ENCODE peak calls at places on chromosomes 5 and 9, in ten cellular contexts. J is MM.1S; W is SK-MEL-5; V is Peyer's patch; S is CD4-positive, CD25-positive, alpha-beta regulatory T cell; G is SJSA1; K is occipital lobe; T is epithelial cell of esophagus; L is activated T-cell treated with anti-CD3 and anti-CD28 coated beads, Interleukin-2, amount 50 U/mL, for 72 hours; U is astrocyte of the spinal cord. O is an unnamed sample.

GRCh38 chr9:129211686-129212085 is 33.6 kb upstream of the IER5L start:
- DNase-seq in J (no peak), W (no peak), V (no peak), S (no peak), G (no peak), K (no peak), T (no peak), L (no peak), U (no peak), O (no peak)

GRCh38 chr5:141855265-141856029 is 22.8 kb downstream of the PCDH1 start:
- DNase-seq in J (no peak), W (no peak), V (no peak), S (no peak), G (no peak), K (peak), T (no peak), L (no peak), U (no peak), O (no peak)

GRCh38 chr5:40223884-40224402 is 455.8 kb upstream of the PTGER4 start:
- DNase-seq in J (peak), W (peak), V (no peak), S (no peak), G (peak), K (no peak), T (peak), L (peak), U (peak), O (peak)

GRCh38 chr9:122228191-122228905 is 409 bp downstream of the LHX6 start:
- DNase-seq in J (no peak), W (no peak), V (no peak), S (no peak), G (peak), K (no peak), T (no peak), L (no peak), U (no peak), O (no peak)

GRCh38 chr5:51398875-51399635 is 15.8 kb downstream of the ISL1 start:
- DNase-seq in J (no peak), W (no peak), V (no peak), S (no peak), G (no peak), K (no peak), T (no peak), L (no peak), U (no peak), O (no peak)

GRCh38 chr5:153613143-153613542 is 122.7 kb downstream of the GRIA1 start:
- DNase-seq in J (no peak), W (no peak), V (no peak), S (no peak), G (no peak), K (no peak), T (peak), L (no peak), U (peak), O (no peak)

GRCh38 chr5:456351-457194 is 13.6 kb downstream of the EXOC3 start:
- DNase-seq in J (no peak), W (no peak), V (peak), S (no peak), G (no peak), K (no peak), T (no peak), L (no peak), U (no peak), O (no peak)

GRCh38 chr5:124342027-124342471 is 404.4 kb downstream of the ZNF608 start:
- DNase-seq in J (no peak), W (no peak), V (no peak), S (no peak), G (no peak), K (no peak), T (no peak), L (no peak), U (peak), O (no peak)

GRCh38 chr5:36177715-36178556 is 26.0 kb downstream of the SKP2 start:
- DNase-seq in J (peak), W (peak), V (no peak), S (no peak), G (peak), K (no peak), T (peak), L (no peak), U (peak), O (no peak)

GRCh38 chr9:109968332-109968657 is 188.3 kb downstream of the PALM2AKAP2 start:
- DNase-seq in J (peak), W (no peak), V (no peak), S (no peak), G (no peak), K (no peak), T (no peak), L (no peak), U (no peak), O (no peak)

GRCh38 chr5:95841914-95842812 is 19.6 kb upstream of the GLRX start:
- DNase-seq in J (no peak), W (no peak), V (peak), S (no peak), G (no peak), K (no peak), T (peak), L (no peak), U (no peak), O (no peak)

GRCh38 chr5:17099946-17100345 is 117.5 kb upstream of the BASP1 start:
- DNase-seq in J (no peak), W (peak), V (no peak), S (no peak), G (no peak), K (no peak), T (no peak), L (no peak), U (no peak), O (no peak)

GRCh38 chr5:61460471-61460870 is 128.4 kb downstream of the ZSWIM6 start:
- DNase-seq in J (no peak), W (no peak), V (no peak), S (no peak), G (no peak), K (no peak), T (no peak), L (no peak), U (no peak), O (no peak)

GRCh38 chr5:135320718-135321484 is 78.1 kb downstream of the MACROH2A1 start:
- DNase-seq in J (no peak), W (no peak), V (no peak), S (no peak), G (no peak), K (no peak), T (no peak), L (no peak), U (no peak), O (no peak)

GRCh38 chr5:131104169-131104775 is 60.8 kb downstream of the HINT1 start:
- DNase-seq in J (peak), W (no peak), V (no peak), S (no peak), G (no peak), K (no peak), T (peak), L (no peak), U (no peak), O (no peak)

GRCh38 chr5:120567066-120567465 is 103.0 kb downstream of the PRR16 start:
- DNase-seq in J (no peak), W (no peak), V (no peak), S (no peak), G (no peak), K (no peak), T (no peak), L (no peak), U (no peak), O (no peak)

GRCh38 chr9:78032599-78033457 is 1.2 kb upstream of the GNAQ start:
- DNase-seq in J (peak), W (peak), V (peak), S (no peak), G (no peak), K (no peak), T (no peak), L (no peak), U (peak), O (no peak)

GRCh38 chr9:99666571-99666970 is 155.1 kb upstream of the NR4A3 start:
- DNase-seq in J (peak), W (no peak), V (no peak), S (no peak), G (no peak), K (no peak), T (no peak), L (no peak), U (peak), O (no peak)

GRCh38 chr5:23627976-23628375 is 120.6 kb downstream of the PRDM9 start:
- DNase-seq in J (no peak), W (no peak), V (no peak), S (no peak), G (no peak), K (no peak), T (peak), L (no peak), U (no peak), O (no peak)

GRCh38 chr5:135349886-135350285 is 49.1 kb downstream of the MACROH2A1 start:
- DNase-seq in J (no peak), W (no peak), V (peak), S (no peak), G (no peak), K (no peak), T (no peak), L (no peak), U (no peak), O (no peak)

GRCh38 chr5:139453683-139454567 is 8.6 kb downstream of the ECSCR start:
- DNase-seq in J (no peak), W (no peak), V (no peak), S (no peak), G (no peak), K (no peak), T (no peak), L (no peak), U (no peak), O (no peak)

GRCh38 chr9:9942764-9943424 is 669.9 kb downstream of the PTPRD start:
- DNase-seq in J (peak), W (peak), V (peak), S (no peak), G (peak), K (peak), T (peak), L (peak), U (peak), O (peak)

GRCh38 chr9:2161661-2162060 is 146.5 kb downstream of the SMARCA2 start:
- DNase-seq in J (no peak), W (no peak), V (no peak), S (no peak), G (no peak), K (no peak), T (no peak), L (no peak), U (no peak), O (no peak)